ENCODE peak calls at places on chromosomes 12 and 14, in seven cellular contexts. F is K562, C is HCT116, V is GM12878, D is H1, Z is SK-N-SH, N is HepG2. Y is an unnamed sample.

GRCh38 chr12:54058189-54058917 is 4.7 kb downstream of the HOXC4 start:
- DNase-seq in F (no peak), C (no peak), V (no peak), D (no peak), Z (no peak), N (no peak), Y (no peak)

GRCh38 chr12:120125792-120126634 is 9.5 kb upstream of the RAB35 start:
- DNase-seq in F (no peak), C (no peak), V (no peak), D (no peak), Z (no peak), N (no peak), Y (no peak)

GRCh38 chr12:38324896-38325295 is 8.3 kb downstream of the ALG10B start:
- DNase-seq in F (no peak), C (no peak), V (no peak), D (no peak), Z (no peak), N (no peak), Y (no peak)

GRCh38 chr12:16258963-16259362 is 18.5 kb downstream of the SLC15A5 start:
- DNase-seq in F (no peak), C (no peak), V (no peak), D (no peak), Z (no peak), N (no peak), Y (no peak)

GRCh38 chr14:73829526-73830431 is 21.9 kb upstream of the PTGR2 start:
- DNase-seq in F (peak), C (no peak), V (peak), D (no peak), Z (no peak), N (peak), Y (no peak)

GRCh38 chr12:102480401-102480800 is at the start of gene IGF1:
- DNase-seq in F (no peak), C (no peak), V (no peak), D (no peak), Z (no peak), N (no peak), Y (peak)

GRCh38 chr12:109449845-109450532 is 27.1 kb downstream of the KCTD10 start:
- DNase-seq in F (peak), C (no peak), V (no peak), D (no peak), Z (peak), N (no peak), Y (no peak)

GRCh38 chr14:32078030-32078793 is 1.1 kb downstream of the ARHGAP5 start:
- DNase-seq in F (peak), C (no peak), V (no peak), D (no peak), Z (peak), N (peak), Y (peak)

GRCh38 chr14:102775855-102776760 is 1.1 kb upstream of the TRAF3 start:
- DNase-seq in F (peak), C (no peak), V (no peak), D (no peak), Z (no peak), N (peak), Y (peak)

DNA sequence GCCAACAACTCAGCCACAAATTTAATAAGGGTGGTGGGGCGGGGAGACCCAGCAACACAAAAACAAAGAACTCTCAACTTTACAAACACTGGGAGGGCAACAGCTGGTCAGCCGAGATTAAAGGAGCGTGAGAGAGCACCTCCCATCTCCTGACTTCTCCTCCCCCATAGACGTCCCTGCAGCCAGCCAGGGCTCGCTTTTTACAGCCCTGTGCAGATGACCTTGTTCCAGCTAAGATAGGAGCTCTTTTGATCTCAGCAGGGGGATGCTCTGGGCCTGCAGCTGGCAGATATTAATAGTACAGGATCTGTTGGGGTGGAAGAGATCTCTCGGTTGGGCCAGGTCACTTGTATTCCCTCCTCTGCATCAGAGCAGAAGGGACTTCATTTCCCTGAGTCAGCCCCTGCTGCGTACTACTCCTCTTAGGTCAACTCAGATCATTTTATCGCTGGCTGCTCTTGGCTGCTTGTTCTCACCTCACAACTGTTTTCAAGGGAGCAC is 475.8 kb downstream of the RAD51B start:
- DNase-seq in F (peak), C (peak), V (no peak), D (no peak), Z (no peak), N (peak), Y (no peak)
- TF ChIP-seq JUND in F (peak), C (no peak), V (no peak), D (no peak), Z (no peak), N (no peak), Y (no peak)

DNA sequence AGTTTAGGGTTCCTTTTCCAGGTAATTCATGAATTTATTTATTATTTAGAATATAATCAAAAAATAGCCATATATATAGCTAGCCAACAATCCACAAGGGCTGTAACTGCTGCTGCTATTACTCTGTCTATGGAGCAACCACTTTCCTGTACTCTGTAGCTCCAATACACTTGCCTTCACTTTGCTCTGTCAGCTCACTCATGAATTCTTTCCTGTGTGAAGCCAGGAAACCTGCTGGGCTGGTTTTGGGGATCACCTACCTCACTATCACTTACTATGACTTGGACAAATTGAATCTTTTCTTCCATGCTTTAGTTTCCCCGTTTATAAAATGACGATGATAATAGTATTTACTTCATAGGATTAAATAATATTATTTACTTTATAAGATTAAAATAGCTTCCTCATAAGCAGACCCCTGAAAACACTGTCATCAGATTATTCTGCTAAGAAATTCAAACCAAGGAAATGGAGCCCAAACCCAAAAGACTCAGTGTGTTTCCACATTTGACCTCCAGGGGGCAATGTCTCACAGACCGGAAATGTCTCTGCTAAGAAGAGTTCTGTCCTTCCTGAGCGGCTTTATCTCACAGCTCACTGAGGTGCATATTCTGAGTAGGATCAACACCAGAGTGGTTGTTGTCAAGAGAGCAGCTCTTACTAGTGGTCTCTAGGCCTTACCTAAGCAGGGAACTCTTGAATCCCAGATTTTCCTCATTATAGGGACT is 457.1 kb downstream of the DAD1 start:
- DNase-seq in F (peak), C (no peak), V (no peak), D (peak), Z (no peak), N (peak), Y (no peak)
- TF ChIP-seq JUND in F (no peak), C (no peak), V (no peak), D (no peak), Z (no peak), N (no peak), Y (no peak)

DNA sequence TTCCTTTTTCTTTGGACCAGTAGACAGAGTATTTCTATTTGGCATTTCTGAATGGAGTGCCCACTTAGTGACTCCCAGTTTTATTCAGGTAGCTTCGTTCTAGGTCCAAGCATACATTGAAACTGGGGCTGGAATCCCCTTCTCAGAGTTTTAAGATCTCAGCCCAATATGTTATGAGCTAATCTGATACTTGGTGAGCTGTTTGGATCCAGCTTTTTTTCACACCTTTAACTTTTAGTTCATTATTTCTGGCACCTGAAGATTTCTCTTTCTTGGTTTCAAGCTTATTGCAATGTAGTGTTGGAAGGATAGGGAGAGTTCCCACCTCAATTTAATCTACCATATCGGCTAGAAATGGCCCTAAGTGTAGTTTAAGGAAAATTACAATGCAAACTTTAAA is 53.5 kb upstream of the CCDC198 start:
- DNase-seq in F (no peak), C (no peak), V (no peak), D (no peak), Z (no peak), N (no peak), Y (no peak)
- TF ChIP-seq JUND in F (no peak), C (no peak), V (no peak), D (no peak), Z (no peak), N (no peak), Y (no peak)

DNA sequence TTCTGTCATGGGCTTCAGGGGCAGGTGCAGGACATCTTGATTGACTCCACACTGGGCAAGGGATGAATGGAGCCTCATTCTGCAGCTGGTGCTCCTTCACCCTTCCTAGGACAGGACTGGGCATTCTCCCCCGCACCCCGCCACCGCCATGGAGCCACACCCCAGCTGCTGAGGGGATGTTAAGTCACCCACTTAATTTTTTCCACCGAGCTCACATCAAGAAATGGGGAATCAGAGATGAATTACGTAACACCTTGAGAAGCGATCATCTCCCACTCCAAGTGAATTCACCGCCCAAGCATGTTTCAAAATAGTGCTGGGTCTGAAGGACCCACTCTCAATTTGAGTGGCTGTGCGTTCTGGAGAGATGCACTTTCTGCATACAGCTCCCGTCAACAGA is 94.2 kb downstream of the EML1 start:
- DNase-seq in F (no peak), C (no peak), V (no peak), D (no peak), Z (no peak), N (no peak), Y (no peak)
- TF ChIP-seq JUND in F (no peak), C (no peak), V (no peak), D (no peak), Z (no peak), N (no peak), Y (no peak)

DNA sequence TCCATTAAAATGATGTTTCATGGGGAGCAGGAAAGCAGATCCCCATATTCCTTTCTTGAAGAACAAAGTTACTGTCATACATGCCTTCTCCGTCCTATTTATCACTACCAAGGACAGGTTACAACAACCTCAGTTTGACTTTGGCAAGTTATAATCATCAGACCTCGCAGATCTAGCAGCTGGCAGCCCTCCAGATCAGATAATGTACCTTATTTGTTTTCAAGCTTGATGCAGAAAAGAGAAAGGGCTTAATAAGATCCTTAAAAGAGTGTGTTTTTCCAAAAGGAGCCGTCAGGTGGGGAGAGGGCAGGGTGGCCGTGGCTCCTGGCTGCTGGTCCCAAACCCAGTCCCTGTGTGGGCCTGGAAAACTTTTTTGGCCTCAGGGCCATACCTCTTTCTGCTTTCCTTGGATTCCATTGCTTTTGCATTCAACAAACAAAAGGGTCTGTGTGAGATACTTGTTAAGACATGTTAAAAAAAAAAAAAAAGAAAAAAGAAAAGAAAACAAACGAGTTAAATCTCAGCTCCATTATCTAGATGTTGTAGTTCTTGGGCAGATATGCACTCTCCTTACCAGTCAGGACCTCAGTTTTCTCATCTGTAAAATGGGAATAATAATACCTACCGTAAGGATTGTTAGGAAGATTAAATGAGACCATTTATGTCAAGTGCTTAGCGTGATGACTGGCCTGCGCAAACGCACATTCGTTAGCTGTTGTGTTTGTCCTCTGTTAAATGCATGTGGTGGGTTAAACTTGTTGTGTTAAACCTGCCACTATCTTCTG is 64.6 kb downstream of the B4GALNT3 start:
- DNase-seq in F (no peak), C (no peak), V (no peak), D (no peak), Z (no peak), N (no peak), Y (no peak)
- TF ChIP-seq JUND in F (no peak), C (no peak), V (no peak), D (no peak), Z (no peak), N (no peak), Y (no peak)